ENCODE peak calls at places on chromosomes 13 and 19, in ten cellular contexts. O is HEK293T; E is activated T-cell treated with anti-CD3 and anti-CD28 coated beads, Interleukin-2, amount 50 U/mL, for 72 hours; P is DMS53; M is kidney tubule cell; B is upper lobe of right lung; V is immature natural killer cell; D is AG04450; X is left colon; C is GM12865. K is an unnamed sample.
A peak's percentile ranks its signal among the peaks of the same experiment; 100 is the strongest.

GRCh38 chr13:40211586-40211968 is 454.9 kb downstream of the FOXO1 start:
- DNase-seq in D (no peak), C (no peak), O (no peak), P (peak; percentile 5), E (no peak), B (no peak), M (no peak), V (no peak), X (no peak), K (no peak)

GRCh38 chr19:50943074-50943828 is 9.6 kb downstream of the KLK5 start:
- DNase-seq in E (no peak), M (no peak), V (no peak), B (peak; percentile 46), D (no peak), X (no peak), P (no peak), O (no peak), C (no peak), K (no peak)

GRCh38 chr19:4310247-4311121 is 6.1 kb downstream of the FSD1 start:
- DNase-seq in V (no peak), O (peak; percentile 71), B (no peak), C (no peak), X (no peak), P (peak; percentile 50), D (no peak), M (no peak), E (no peak), K (peak; percentile 20)

GRCh38 chr19:3129112-3129511 is 6.7 kb upstream of the GNA15 start:
- DNase-seq in M (peak; percentile 43), E (no peak), B (no peak), X (no peak), O (no peak), C (peak; percentile 46), V (peak; percentile 13), P (peak; percentile 61), D (peak; percentile 18), K (peak; percentile 25)

GRCh38 chr19:54389556-54389955 is 24.8 kb upstream of the LAIR1 start:
- DNase-seq in X (no peak), P (no peak), V (no peak), O (no peak), E (no peak), C (no peak), D (no peak), B (no peak), M (no peak), K (no peak)

GRCh38 chr19:33902802-33903488 is 106.3 kb downstream of the KCTD15 start:
- DNase-seq in X (no peak), P (no peak), D (no peak), E (no peak), M (no peak), B (no peak), C (no peak), V (no peak), O (peak; percentile 53), K (no peak)

GRCh38 chr13:29496241-29496712 is 99.2 kb downstream of the SLC7A1 start:
- DNase-seq in C (peak; percentile 31), O (no peak), B (peak; percentile 64), X (no peak), D (no peak), V (no peak), M (peak; percentile 36), P (peak; percentile 18), E (no peak), K (no peak)

GRCh38 chr13:33348366-33348765 is 62.8 kb upstream of the STARD13 start:
- DNase-seq in B (no peak), O (no peak), P (no peak), E (no peak), M (no peak), D (peak; percentile 65), V (no peak), C (no peak), X (no peak), K (no peak)

GRCh38 chr13:32284927-32285632 is 30.1 kb downstream of the ZAR1L start:
- DNase-seq in V (no peak), P (no peak), E (no peak), M (peak; percentile 64), D (no peak), X (no peak), B (no peak), O (no peak), C (no peak), K (no peak)

GRCh38 chr19:47490847-47491246 is 6.8 kb upstream of the KPTN start:
- DNase-seq in M (no peak), B (no peak), X (no peak), D (no peak), C (no peak), E (no peak), P (no peak), V (no peak), O (no peak), K (no peak)

GRCh38 chr19:2475018-2475701 is 767 bp upstream of the GADD45B start:
- DNase-seq in E (peak; percentile 73), D (no peak), M (peak; percentile 75), P (peak; percentile 73), C (peak; percentile 83), B (peak; percentile 81), V (peak; percentile 51), X (peak; percentile 68), O (peak; percentile 43), K (no peak)

GRCh38 chr13:80379245-80379644 is 38.3 kb upstream of the SPRY2 start:
- DNase-seq in E (no peak), D (no peak), V (no peak), B (no peak), C (no peak), O (no peak), M (peak; percentile 98), P (no peak), X (no peak), K (no peak)

GRCh38 chr19:36987091-36987490 is 71.0 kb downstream of the ZNF568 start:
- DNase-seq in C (no peak), B (no peak), M (no peak), O (no peak), X (no peak), V (no peak), D (no peak), P (peak; percentile 81), E (no peak), K (no peak)

GRCh38 chr19:7211191-7211988 is 82.8 kb downstream of the INSR start:
- DNase-seq in V (no peak), X (no peak), C (no peak), D (no peak), E (no peak), M (no peak), O (no peak), B (no peak), P (no peak), K (no peak)

GRCh38 chr13:38905081-38905480 is 85.5 kb downstream of the STOML3 start:
- DNase-seq in M (no peak), V (no peak), C (no peak), D (no peak), X (no peak), E (no peak), P (no peak), O (no peak), B (no peak), K (peak; percentile 74)

GRCh38 chr13:61410669-61411297 is 4.9 kb downstream of the PCDH20 start:
- DNase-seq in D (no peak), M (peak; percentile 44), X (no peak), P (peak; percentile 26), O (peak; percentile 10), E (no peak), B (no peak), V (no peak), C (peak; percentile 20), K (peak; percentile 19)

K was measured in NCI-H146.